ENCODE peak calls at places on chromosomes 11 and 22, in four cellular contexts. One of them, this sample, is unnamed. For H3K9me3, the result is how much of the 10 kb centered on the place peaks cover.

GRCh38 chr22:49009359-49010063 is 818.2 kb downstream of the BRD1 start:
- DNase-seq in aorta: peak
- DNase-seq in tibial nerve: no peak
- DNase-seq in Peyer's patch: no peak
- DNase-seq in this sample: no peak

GRCh38 chr11:71381781-71382505 is 66.2 kb downstream of the DHCR7 start:
- DNase-seq in aorta: no peak
- DNase-seq in tibial nerve: no peak
- DNase-seq in Peyer's patch: peak
- DNase-seq in this sample: no peak

GRCh38 chr11:70631624-70632047 is 233.3 kb downstream of the CTTN start:
- DNase-seq in aorta: no peak
- DNase-seq in tibial nerve: no peak
- DNase-seq in Peyer's patch: no peak
- DNase-seq in this sample: no peak

GRCh38 chr11:73173755-73174494 is 31.8 kb upstream of the FCHSD2 start:
- DNase-seq in aorta: peak
- DNase-seq in tibial nerve: no peak
- DNase-seq in Peyer's patch: peak
- DNase-seq in this sample: peak

GRCh38 chr22:43777204-43777671 is 34.9 kb downstream of the EFCAB6 start:
- DNase-seq in aorta: no peak
- DNase-seq in tibial nerve: no peak
- DNase-seq in Peyer's patch: no peak
- DNase-seq in this sample: no peak

GRCh38 chr22:17910561-17911311 is 113.6 kb downstream of the MICAL3 start:
- DNase-seq in aorta: peak
- DNase-seq in tibial nerve: no peak
- DNase-seq in Peyer's patch: peak
- DNase-seq in this sample: no peak

GRCh38 chr11:122723576-122723975 is 68.1 kb downstream of the UBASH3B start:
- DNase-seq in aorta: no peak
- DNase-seq in tibial nerve: no peak
- DNase-seq in Peyer's patch: no peak
- DNase-seq in this sample: no peak

GRCh38 chr11:93085097-93085496 is 112.7 kb downstream of the SLC36A4 start:
- DNase-seq in aorta: no peak
- DNase-seq in tibial nerve: no peak
- DNase-seq in Peyer's patch: no peak
- DNase-seq in this sample: no peak

GRCh38 chr11:10641314-10642206 is 52.0 kb downstream of the IRAG1 start:
- DNase-seq in aorta: no peak
- DNase-seq in tibial nerve: no peak
- DNase-seq in Peyer's patch: peak
- DNase-seq in this sample: no peak

GRCh38 chr11:108432783-108433182 is 34.5 kb downstream of the C11orf65 start:
- DNase-seq in aorta: no peak
- DNase-seq in tibial nerve: no peak
- DNase-seq in Peyer's patch: no peak
- DNase-seq in this sample: no peak

GRCh38 chr11:47980093-47980906 is at the start of gene PTPRJ:
- DNase-seq in aorta: peak
- DNase-seq in tibial nerve: no peak
- DNase-seq in Peyer's patch: peak
- DNase-seq in this sample: peak

GRCh38 chr11:62880231-62880802 is 379 bp upstream of the SLC3A2 start:
- DNase-seq in aorta: peak
- DNase-seq in tibial nerve: no peak
- DNase-seq in Peyer's patch: no peak
- DNase-seq in this sample: no peak

GRCh38 chr22:39151329-39151975 is 1.0 kb downstream of the CBX7 start:
- DNase-seq in aorta: peak
- DNase-seq in tibial nerve: peak
- DNase-seq in Peyer's patch: peak
- DNase-seq in this sample: no peak

GRCh38 chr11:69390561-69390960 is 90.9 kb upstream of the LINC01488 start:
- DNase-seq in aorta: no peak
- DNase-seq in tibial nerve: no peak
- DNase-seq in Peyer's patch: no peak
- DNase-seq in this sample: no peak

GRCh38 chr11:117509543-117509942 is 181.9 kb downstream of the CEP164 start:
- DNase-seq in aorta: no peak
- DNase-seq in tibial nerve: no peak
- DNase-seq in Peyer's patch: no peak
- DNase-seq in this sample: no peak

GRCh38 chr11:120134931-120135228 is 3.0 kb downstream of the TRIM29 start:
- DNase-seq in aorta: peak
- DNase-seq in tibial nerve: peak
- DNase-seq in Peyer's patch: peak
- DNase-seq in this sample: no peak

GRCh38 chr11:94142308-94143277 is 14.0 kb downstream of the PANX1 start:
- DNase-seq in aorta: no peak
- DNase-seq in tibial nerve: no peak
- DNase-seq in Peyer's patch: no peak
- DNase-seq in this sample: no peak

GRCh38 chr11:17514476-17514875 is 29.7 kb downstream of the USH1C start:
- DNase-seq in aorta: no peak
- DNase-seq in tibial nerve: no peak
- DNase-seq in Peyer's patch: no peak
- DNase-seq in this sample: no peak

GRCh38 chr22:19105867-19106802 is 16.1 kb downstream of the DGCR2 start:
- DNase-seq in aorta: peak
- DNase-seq in tibial nerve: no peak
- DNase-seq in Peyer's patch: peak
- DNase-seq in this sample: no peak

GRCh38 chr11:27211370-27212127 is 151.5 kb downstream of the CCDC34 start:
- DNase-seq in aorta: no peak
- DNase-seq in tibial nerve: no peak
- DNase-seq in Peyer's patch: no peak
- DNase-seq in this sample: no peak

GRCh38 chr22:25182131-25183110 is 17.2 kb upstream of the CRYBB3 start:
- DNase-seq in aorta: no peak
- DNase-seq in tibial nerve: no peak
- DNase-seq in Peyer's patch: no peak
- DNase-seq in this sample: no peak

GRCh38 chr11:23797624-23798419 is 699.0 kb upstream of the LUZP2 start:
- DNase-seq in aorta: no peak
- DNase-seq in tibial nerve: no peak
- DNase-seq in Peyer's patch: no peak
- DNase-seq in this sample: no peak

GRCh38 chr22:32695451-32695891 is 106.0 kb upstream of the TIMP3 start:
- DNase-seq in aorta: no peak
- DNase-seq in tibial nerve: no peak
- DNase-seq in Peyer's patch: peak
- DNase-seq in this sample: peak

GRCh38 chr11:34549271-34549670 is 35.7 kb upstream of the ELF5 start:
- DNase-seq in aorta: no peak
- DNase-seq in tibial nerve: no peak
- DNase-seq in Peyer's patch: no peak
- DNase-seq in this sample: no peak

GRCh38 chr11:104826772-104827171 is 71.5 kb downstream of the CASP12 start:
- DNase-seq in aorta: no peak
- DNase-seq in tibial nerve: no peak
- DNase-seq in Peyer's patch: no peak
- DNase-seq in this sample: no peak

DNA sequence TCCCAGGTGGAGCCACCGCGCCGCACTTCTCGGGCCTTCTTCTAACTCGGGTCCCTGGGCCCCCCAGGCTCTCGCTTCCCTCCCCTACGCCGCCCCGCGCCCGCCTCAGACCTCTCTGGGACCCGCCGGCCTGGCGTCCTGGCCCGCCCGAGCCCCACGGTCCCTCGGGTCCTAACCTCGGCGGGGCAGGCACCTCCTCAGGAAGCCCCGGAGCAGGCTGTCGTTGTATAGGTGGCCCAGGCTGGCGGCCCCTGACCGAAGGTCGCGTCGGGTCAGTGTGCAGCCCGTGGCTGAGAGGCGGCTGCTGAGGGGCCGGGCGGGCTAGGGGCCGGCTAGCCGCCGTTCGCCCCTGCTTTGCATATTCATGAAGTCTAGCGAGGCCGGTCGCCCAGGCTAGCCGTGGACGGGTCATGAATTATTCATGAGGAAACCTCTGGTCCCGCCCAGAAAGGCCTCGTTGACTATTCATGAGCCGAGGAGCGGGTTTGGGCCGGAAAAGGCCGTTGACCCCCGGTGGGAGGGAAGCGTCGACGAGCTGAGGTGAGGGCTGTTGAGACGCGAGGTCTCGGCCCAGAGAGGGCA is at the start of gene HORMAD2:
- DNase-seq in aorta: no peak
- DNase-seq in tibial nerve: no peak
- DNase-seq in Peyer's patch: peak
- DNase-seq in this sample: no peak
- H3K4me3 ChIP-seq in aorta: no peak
- H3K4me3 ChIP-seq in tibial nerve: peak
- H3K4me3 ChIP-seq in Peyer's patch: no peak
- H3K4me3 ChIP-seq in this sample: no peak

GRCh38 chr22:47687364-47687655 is 924.9 kb downstream of the TBC1D22A start:
- DNase-seq in aorta: no peak
- DNase-seq in tibial nerve: no peak
- DNase-seq in Peyer's patch: no peak
- DNase-seq in this sample: no peak
- H3K9me3 ChIP-seq in aorta: under half
- H3K9me3 ChIP-seq in tibial nerve: under half
- H3K9me3 ChIP-seq in Peyer's patch: under half
- H3K9me3 ChIP-seq in this sample: under half

GRCh38 chr11:121582296-121582695 is 129.5 kb upstream of the SORL1-AS1 start:
- DNase-seq in aorta: no peak
- DNase-seq in tibial nerve: no peak
- DNase-seq in Peyer's patch: no peak
- DNase-seq in this sample: peak
- H3K27ac ChIP-seq in aorta: no peak
- H3K27ac ChIP-seq in tibial nerve: peak
- H3K27ac ChIP-seq in Peyer's patch: no peak
- H3K27ac ChIP-seq in this sample: peak

DNA sequence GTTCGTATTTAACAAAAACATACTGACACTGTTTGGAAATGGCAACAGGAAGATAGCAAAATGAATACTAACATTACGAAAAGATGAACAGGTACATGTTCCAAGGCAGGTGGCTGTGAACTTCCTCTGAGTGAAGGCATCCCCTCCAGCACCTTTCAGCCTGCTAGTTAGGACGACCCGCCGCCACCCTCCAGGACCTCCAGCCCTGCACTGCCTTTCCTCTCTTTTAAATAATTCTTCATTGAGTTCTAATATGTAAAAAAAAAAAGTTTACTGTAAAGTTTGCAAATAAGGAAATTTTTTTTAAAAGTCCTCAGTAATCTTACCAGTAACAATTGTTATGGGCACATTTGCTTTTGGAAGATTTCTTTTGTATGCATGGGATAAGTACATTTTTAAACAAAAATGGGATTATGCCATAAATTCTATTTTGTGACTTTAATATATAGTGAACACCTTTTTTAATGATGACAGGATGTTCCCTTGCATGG is 6.0 kb downstream of the NEAT1 start:
- DNase-seq in aorta: no peak
- DNase-seq in tibial nerve: no peak
- DNase-seq in Peyer's patch: peak
- DNase-seq in this sample: no peak
- H3K4me3 ChIP-seq in aorta: peak
- H3K4me3 ChIP-seq in tibial nerve: peak
- H3K4me3 ChIP-seq in Peyer's patch: no peak
- H3K4me3 ChIP-seq in this sample: no peak

This sample was measured in small intestine.